ENCODE peak calls at places on chromosome 19, in seven cellular contexts. D is thoracic aorta, I is heart right ventricle, S is K562, W is breast epithelium, Q is AG04450, T is lower leg skin. O is an unnamed sample.

GRCh38 chr19:49020342-49020741 is 3.5 kb upstream of the LHB start:
- DNase-seq in D (no peak), I (no peak), S (no peak), W (no peak), Q (no peak), T (no peak), O (no peak)

GRCh38 chr19:58368561-58369360 is 6.2 kb upstream of the ZNF497 start:
- DNase-seq in D (no peak), I (no peak), S (no peak), W (no peak), Q (no peak), T (no peak), O (no peak)

GRCh38 chr19:55283548-55284393 is at the start of gene BRSK1:
- DNase-seq in D (no peak), I (peak; percentile 72), S (peak; percentile 79), W (no peak), Q (no peak), T (no peak), O (no peak)

GRCh38 chr19:55479451-55480230 is 3.2 kb downstream of the ZNF628 start:
- DNase-seq in D (no peak), I (no peak), S (no peak), W (no peak), Q (no peak), T (no peak), O (peak; percentile 61)

GRCh38 chr19:4474504-4475136 is 2.5 kb downstream of the HDGFL2 start:
- DNase-seq in D (no peak), I (no peak), S (peak; percentile 53), W (no peak), Q (no peak), T (no peak), O (no peak)

GRCh38 chr19:15379996-15380647 is 535 bp upstream of the AKAP8 start:
- DNase-seq in D (no peak), I (peak; percentile 49), S (peak; percentile 63), W (peak; percentile 70), Q (no peak), T (no peak), O (peak; percentile 73)

GRCh38 chr19:37981785-37982475 is 74.9 kb downstream of the SIPA1L3 start:
- DNase-seq in D (no peak), I (no peak), S (no peak), W (no peak), Q (peak; percentile 59), T (peak; percentile 72), O (no peak)

GRCh38 chr19:31135841-31136240 is 213.4 kb downstream of the TSHZ3 start:
- DNase-seq in D (no peak), I (no peak), S (no peak), W (no peak), Q (no peak), T (no peak), O (no peak)

DNA sequence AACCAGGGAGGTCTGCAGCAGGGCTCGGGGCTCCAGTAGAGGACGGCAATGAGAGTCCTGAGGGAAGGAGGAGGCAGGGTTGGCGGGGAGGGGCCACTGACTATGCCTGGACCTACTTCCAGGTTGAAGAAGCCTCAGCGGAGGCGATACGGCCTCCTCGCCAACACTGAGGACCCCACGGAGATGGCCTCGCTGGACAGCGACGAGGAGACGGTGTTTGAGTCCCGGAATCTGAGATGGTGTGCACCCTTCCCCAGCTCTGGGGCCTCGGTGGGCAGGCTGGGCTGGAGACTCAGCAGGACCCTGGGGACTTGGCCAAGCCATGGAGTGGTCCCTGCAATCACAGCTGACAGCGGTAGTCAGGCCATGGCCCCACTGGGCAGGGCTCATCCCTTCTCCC is 1.7 kb downstream of the FAM174C start:
- DNase-seq in D (no peak), I (no peak), S (no peak), W (no peak), Q (no peak), T (no peak), O (no peak)
- H3K4me3 ChIP-seq in D (no peak overlapping the region), I (no peak overlapping the region), S (peak overlapping the region; percentile 68), W (no peak overlapping the region), Q (no peak overlapping the region), T (no peak overlapping the region), O (no peak overlapping the region)

GRCh38 chr19:19823916-19824315 is 2.4 kb upstream of the ZNF506 start:
- DNase-seq in D (no peak), I (no peak), S (no peak), W (no peak), Q (no peak), T (no peak), O (no peak)

GRCh38 chr19:19817357-19817756 is 4.2 kb downstream of the ZNF506 start:
- DNase-seq in D (no peak), I (no peak), S (no peak), W (no peak), Q (no peak), T (no peak), O (no peak)

GRCh38 chr19:19820774-19821315 is 705 bp downstream of the ZNF506 start:
- DNase-seq in D (no peak), I (no peak), S (no peak), W (no peak), Q (no peak), T (no peak), O (no peak)

GRCh38 chr19:19822148-19822429 is 539 bp upstream of the ZNF506 start:
- DNase-seq in D (no peak), I (no peak), S (no peak), W (no peak), Q (no peak), T (no peak), O (no peak)

DNA sequence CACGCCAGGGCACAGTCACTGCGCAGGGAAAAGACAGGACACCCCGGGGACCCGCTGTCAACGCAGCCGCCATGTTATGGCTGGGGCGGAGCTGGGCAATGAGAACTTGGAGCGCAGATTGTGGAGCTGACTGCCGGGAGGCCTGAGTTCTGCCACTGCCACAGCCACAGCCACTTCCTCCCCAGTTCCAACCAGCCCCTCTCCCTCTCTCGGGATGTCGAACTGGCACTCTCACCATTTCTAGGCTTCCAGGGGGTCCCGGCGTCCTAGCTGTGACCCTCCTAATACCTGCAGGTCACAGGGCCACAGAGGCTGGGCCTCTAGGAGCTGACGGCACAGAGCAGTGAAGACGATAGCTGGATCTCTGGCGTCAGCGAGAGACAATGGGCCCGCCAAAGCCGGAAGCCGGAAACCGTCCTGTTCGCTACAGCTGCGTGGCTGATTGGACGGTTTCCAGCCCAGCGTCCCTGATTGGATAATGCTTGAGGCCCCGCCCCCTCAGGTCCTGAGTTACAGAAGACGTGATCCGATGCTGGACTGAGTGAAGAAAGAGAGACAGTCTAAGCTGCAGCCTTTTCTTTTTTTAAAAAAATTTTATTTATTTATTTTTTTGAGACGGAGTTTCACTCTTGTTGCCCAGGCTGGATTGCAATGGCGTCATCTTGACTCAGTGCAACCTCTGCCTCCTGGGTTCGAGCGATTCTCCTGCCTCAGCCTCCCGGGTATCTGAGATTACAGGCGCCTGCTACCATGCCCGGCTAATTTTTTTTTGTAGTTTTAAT is at the start of gene ZNF506:
- DNase-seq in D (peak; percentile 99), I (peak; percentile 100), S (no peak), W (peak; percentile 99), Q (peak; percentile 91), T (peak; percentile 100), O (peak; percentile 98)
- H3K4me3 ChIP-seq in D (peak within 1 kb of the TSS; percentile 83), I (peak within 1 kb of the TSS; percentile 64), S (no peak within 1 kb of the TSS), W (peak within 1 kb of the TSS; percentile 69), Q (peak within 1 kb of the TSS; percentile 82), T (peak within 1 kb of the TSS; percentile 58), O (peak within 1 kb of the TSS; percentile 62)

GRCh38 chr19:14378890-14379289 is 2.4 kb upstream of the ADGRE5 start:
- DNase-seq in D (no peak), I (no peak), S (no peak), W (no peak), Q (no peak), T (no peak), O (no peak)
- H3K4me3 ChIP-seq in D (no peak overlapping the region), I (no peak overlapping the region), S (no peak overlapping the region), W (no peak overlapping the region), Q (no peak overlapping the region), T (no peak overlapping the region), O (no peak overlapping the region)

DNA sequence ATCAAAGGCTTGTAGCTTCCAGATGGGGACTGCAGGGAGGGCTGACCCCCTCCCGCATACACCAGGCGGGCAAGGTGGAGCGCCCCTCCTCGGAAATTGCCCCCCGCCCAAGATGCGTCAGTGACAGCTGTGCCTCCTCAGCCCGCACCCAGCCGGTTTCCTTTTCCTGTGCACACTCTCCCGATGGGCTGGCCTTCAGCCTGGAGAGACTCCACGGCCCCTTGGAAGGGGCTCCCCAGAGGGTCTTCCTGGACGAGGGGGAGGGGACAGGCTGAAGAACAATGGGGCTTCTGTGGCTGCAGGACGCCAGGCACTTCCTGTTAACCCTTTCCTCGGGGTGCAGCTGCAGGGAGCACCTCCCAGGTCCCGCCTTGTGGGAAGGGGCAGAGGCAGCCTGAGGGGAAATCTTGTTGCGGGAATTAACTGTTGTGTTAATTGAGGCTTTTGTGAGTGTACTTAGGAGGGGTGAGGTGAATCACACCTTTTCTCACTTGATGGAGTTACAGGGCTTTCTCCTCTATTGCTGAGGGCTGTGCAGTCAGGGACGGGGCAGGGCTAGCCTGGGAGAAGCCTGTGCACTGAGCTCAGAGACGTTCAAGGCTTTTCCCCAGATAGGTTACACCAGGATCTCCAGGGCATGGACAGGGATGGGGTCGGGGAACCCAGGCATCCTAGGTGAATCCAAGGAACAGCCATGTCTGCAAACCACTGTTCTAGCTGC is 14.3 kb downstream of the IER2 start:
- DNase-seq in D (no peak), I (peak; percentile 89), S (peak; percentile 23), W (peak; percentile 65), Q (no peak), T (peak; percentile 89), O (peak; percentile 63)
- H3K4me3 ChIP-seq in D (peak overlapping the region; percentile 71), I (peak overlapping the region; percentile 45), S (peak overlapping the region; percentile 48), W (peak overlapping the region; percentile 38), Q (peak overlapping the region; percentile 36), T (no peak overlapping the region), O (peak overlapping the region; percentile 41)